ENCODE peak calls at places on chromosomes 12 and 14, in five cellular contexts. E, B, T, K and J are unnamed samples.

GRCh38 chr14:75295061-75295461 is 16.4 kb downstream of the FOS start:
- DNase-seq in E (no peak), B (peak), T (peak), K (no peak), J (peak)

GRCh38 chr14:28609228-28609828 is 157.3 kb upstream of the FOXG1 start:
- DNase-seq in E (peak), B (peak), T (peak), K (peak), J (peak)

GRCh38 chr12:103814436-103814835 is 26.6 kb downstream of the NT5DC3 start:
- DNase-seq in E (no peak), B (no peak), T (no peak), K (no peak), J (no peak)

GRCh38 chr12:31589582-31589895 is 1.4 kb downstream of the DENND5B start:
- DNase-seq in E (no peak), B (no peak), T (no peak), K (peak), J (no peak)

GRCh38 chr12:59005195-59005961 is 85.1 kb upstream of the LRIG3 start:
- DNase-seq in E (no peak), B (peak), T (no peak), K (no peak), J (no peak)

GRCh38 chr12:72036393-72036792 is 97.7 kb downstream of the TPH2 start:
- DNase-seq in E (no peak), B (no peak), T (no peak), K (no peak), J (no peak)

GRCh38 chr12:11657511-11657910 is 8.0 kb downstream of the ETV6 start:
- DNase-seq in E (no peak), B (no peak), T (no peak), K (no peak), J (no peak)

GRCh38 chr12:23899434-23899833 is 50.0 kb downstream of the SOX5 start:
- DNase-seq in E (no peak), B (peak), T (no peak), K (no peak), J (no peak)

GRCh38 chr14:30906752-30907658 is 32.6 kb downstream of the COCH start:
- DNase-seq in E (no peak), B (peak), T (no peak), K (peak), J (no peak)

GRCh38 chr12:48996794-48997718 is 2.1 kb downstream of the DDN start:
- DNase-seq in E (peak), B (peak), T (peak), K (peak), J (peak)

GRCh38 chr14:84021433-84021832 is 1508.5 kb upstream of the FLRT2 start:
- DNase-seq in E (no peak), B (no peak), T (no peak), K (no peak), J (no peak)

GRCh38 chr14:105853089-105853906 is 326.9 kb downstream of the TMEM121 start:
- DNase-seq in E (no peak), B (no peak), T (no peak), K (peak), J (no peak)

GRCh38 chr12:1642513-1642912 is 13.5 kb downstream of the WNT5B start:
- DNase-seq in E (no peak), B (no peak), T (no peak), K (no peak), J (no peak)

GRCh38 chr12:108563135-108563803 is 873 bp downstream of the ISCU start:
- DNase-seq in E (peak), B (peak), T (peak), K (peak), J (peak)

GRCh38 chr12:108712164-108712924 is 19.0 kb downstream of the CORO1C start:
- DNase-seq in E (no peak), B (no peak), T (no peak), K (peak), J (no peak)

GRCh38 chr12:13606290-13606689 is 375.1 kb downstream of the GRIN2B start:
- DNase-seq in E (no peak), B (no peak), T (no peak), K (no peak), J (no peak)

GRCh38 chr12:48933664-48934311 is 8.5 kb upstream of the FKBP11 start:
- DNase-seq in E (no peak), B (no peak), T (no peak), K (no peak), J (no peak)

GRCh38 chr14:35369701-35370191 is 34.8 kb downstream of the NFKBIA start:
- DNase-seq in E (no peak), B (no peak), T (no peak), K (no peak), J (no peak)

GRCh38 chr12:52380271-52380694 is 5.2 kb downstream of the KRT84 start:
- DNase-seq in E (no peak), B (peak), T (peak), K (no peak), J (peak)

GRCh38 chr14:50612795-50613194 is 52.9 kb downstream of the ATL1 start:
- DNase-seq in E (no peak), B (no peak), T (no peak), K (no peak), J (no peak)

GRCh38 chr14:70995671-70996070 is 88.4 kb downstream of the PCNX1 start:
- DNase-seq in E (no peak), B (no peak), T (no peak), K (no peak), J (no peak)

GRCh38 chr14:33765251-33765650 is 185.6 kb downstream of the EGLN3 start:
- DNase-seq in E (peak), B (peak), T (peak), K (no peak), J (no peak)

GRCh38 chr12:45401008-45401407 is 185.1 kb downstream of the ANO6 start:
- DNase-seq in E (no peak), B (no peak), T (no peak), K (no peak), J (no peak)

GRCh38 chr12:12365931-12366431 is 9.1 kb downstream of the BORCS5 start:
- DNase-seq in E (no peak), B (peak), T (no peak), K (no peak), J (no peak)

GRCh38 chr12:33006106-33006505 is 109.5 kb upstream of the PKP2 start:
- DNase-seq in E (no peak), B (no peak), T (no peak), K (no peak), J (no peak)

GRCh38 chr14:27008187-27008586 is 410.4 kb upstream of the NOVA1 start:
- DNase-seq in E (no peak), B (no peak), T (no peak), K (no peak), J (no peak)

GRCh38 chr12:110102255-110102654 is 21.9 kb upstream of the IFT81 start:
- DNase-seq in E (peak), B (peak), T (peak), K (peak), J (peak)

GRCh38 chr12:94650143-94651056 is at the start of gene TMCC3:
- DNase-seq in E (no peak), B (peak), T (peak), K (no peak), J (no peak)

GRCh38 chr14:96140964-96141363 is 63.7 kb upstream of the BDKRB2 start:
- DNase-seq in E (no peak), B (peak), T (no peak), K (no peak), J (no peak)

GRCh38 chr14:96136361-96136760 is 68.3 kb upstream of the BDKRB2 start:
- DNase-seq in E (peak), B (peak), T (no peak), K (no peak), J (peak)

GRCh38 chr14:96138241-96138640 is 66.4 kb upstream of the BDKRB2 start:
- DNase-seq in E (no peak), B (no peak), T (no peak), K (no peak), J (no peak)

GRCh38 chr14:96139169-96139568 is 65.5 kb upstream of the BDKRB2 start:
- DNase-seq in E (no peak), B (no peak), T (no peak), K (no peak), J (no peak)

DNA sequence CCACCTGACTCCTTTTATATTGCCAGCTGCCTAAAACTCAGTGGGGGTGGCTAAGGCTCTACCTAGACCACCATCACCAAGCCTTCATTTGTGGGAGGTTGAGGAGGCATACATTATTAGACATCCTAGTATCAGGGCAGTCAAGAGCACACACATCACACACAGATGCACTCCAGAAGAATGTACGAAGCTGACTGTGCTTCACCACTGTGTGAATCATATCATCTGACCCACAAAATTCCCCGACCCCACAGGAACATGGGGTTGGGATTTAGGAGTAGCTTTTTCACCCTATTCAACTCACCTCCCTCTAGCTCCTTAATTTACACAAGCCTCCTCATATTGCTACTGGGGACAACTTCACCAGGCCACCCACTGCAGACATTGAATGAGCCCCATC is 64.8 kb upstream of the BDKRB2 start:
- DNase-seq in E (no peak), B (no peak), T (no peak), K (no peak), J (peak)
- TF ChIP-seq CTCF in E (no peak), B (no peak), T (no peak), K (no peak), J (no peak)

GRCh38 chr14:96752594-96752993 is 44.6 kb upstream of the VRK1 start:
- DNase-seq in E (no peak), B (no peak), T (no peak), K (no peak), J (no peak)

GRCh38 chr14:96756745-96757144 is 40.4 kb upstream of the VRK1 start:
- DNase-seq in E (no peak), B (no peak), T (no peak), K (no peak), J (no peak)

GRCh38 chr14:96754162-96754844 is 42.9 kb upstream of the VRK1 start:
- DNase-seq in E (no peak), B (no peak), T (no peak), K (no peak), J (no peak)

GRCh38 chr14:96757456-96757855 is 39.7 kb upstream of the VRK1 start:
- DNase-seq in E (no peak), B (no peak), T (no peak), K (no peak), J (no peak)

GRCh38 chr14:96754845-96755184 is 42.4 kb upstream of the VRK1 start:
- DNase-seq in E (no peak), B (no peak), T (no peak), K (no peak), J (no peak)
- TF ChIP-seq CTCF in E (no peak), B (no peak), T (no peak), K (no peak), J (no peak)

GRCh38 chr12:65098364-65098763 is 22.7 kb downstream of the WIF1 start:
- DNase-seq in E (no peak), B (peak), T (no peak), K (no peak), J (no peak)

GRCh38 chr12:65099182-65099581 is 21.9 kb downstream of the WIF1 start:
- DNase-seq in E (no peak), B (no peak), T (no peak), K (no peak), J (no peak)

GRCh38 chr12:65094722-65095121 is 26.4 kb downstream of the WIF1 start:
- DNase-seq in E (no peak), B (no peak), T (no peak), K (no peak), J (no peak)

DNA sequence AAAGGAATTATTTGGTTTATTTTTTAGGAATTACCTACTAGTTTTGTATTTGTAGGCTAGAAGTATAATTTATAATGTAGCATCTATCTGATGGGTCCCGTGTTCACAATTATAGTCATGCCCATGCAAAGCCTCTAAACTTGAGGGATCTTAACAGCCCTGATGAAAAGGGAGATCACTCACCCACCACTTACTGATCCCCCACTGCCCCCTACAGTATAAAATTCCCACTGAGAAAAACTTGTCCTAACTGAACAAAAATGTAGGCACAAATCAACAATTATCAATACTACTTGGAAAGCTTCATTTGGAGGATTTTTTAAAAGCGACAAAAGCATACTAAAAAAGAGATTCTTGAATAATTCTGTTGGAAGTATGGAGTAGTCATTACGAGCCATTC is 21.0 kb downstream of the WIF1 start:
- DNase-seq in E (no peak), B (no peak), T (no peak), K (no peak), J (no peak)
- TF ChIP-seq CTCF in E (peak), B (no peak), T (peak), K (peak), J (peak)

DNA sequence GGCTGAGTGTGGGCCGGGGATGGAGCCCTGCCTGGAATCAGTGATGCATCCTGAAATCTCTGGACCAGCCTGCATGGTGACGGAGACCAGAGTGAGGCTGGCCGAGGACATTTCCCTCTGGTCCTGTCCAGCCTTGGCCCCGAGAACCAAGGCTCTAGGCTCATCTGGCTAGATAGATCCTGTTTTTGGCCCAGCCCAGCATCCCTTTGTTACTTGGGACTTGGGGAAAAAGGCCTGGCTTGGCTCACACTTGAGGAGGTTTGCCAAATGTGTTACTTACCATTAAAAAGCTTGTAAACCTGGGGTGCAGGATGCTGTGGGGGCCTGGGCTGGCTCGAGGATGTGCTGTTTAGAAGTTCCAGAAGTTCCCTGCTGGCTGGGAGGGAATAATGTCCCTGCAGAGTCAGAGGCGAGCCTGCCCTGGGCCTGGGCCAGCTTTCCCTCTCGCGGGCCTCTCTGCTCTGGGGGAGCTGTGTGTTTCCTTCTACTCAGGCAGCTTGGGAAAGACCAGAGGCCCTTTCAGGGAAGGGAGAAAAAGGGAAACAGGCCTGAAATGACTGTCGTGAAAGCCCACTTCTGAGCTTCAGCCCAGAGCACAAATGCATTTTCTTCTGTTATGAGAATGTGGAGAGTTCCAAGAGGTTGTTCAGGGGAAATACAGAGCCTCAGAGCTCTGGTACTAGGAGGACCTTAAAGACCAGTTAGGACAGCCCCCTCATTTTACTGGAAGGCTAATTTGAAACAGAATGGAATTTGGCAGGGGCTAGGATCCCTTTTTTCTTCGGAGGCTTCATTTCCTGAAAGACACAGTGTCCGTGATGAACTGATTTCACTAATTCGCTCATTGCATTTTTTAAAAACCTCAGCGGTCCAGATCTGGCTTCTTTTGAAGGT is 47.2 kb upstream of the CTDSP2 start:
- DNase-seq in E (peak), B (peak), T (peak), K (no peak), J (peak)
- TF ChIP-seq CTCF in E (no peak), B (no peak), T (no peak), K (no peak), J (peak)

GRCh38 chr12:117684471-117684870 is 284.3 kb downstream of the KSR2 start:
- DNase-seq in E (no peak), B (no peak), T (no peak), K (no peak), J (no peak)

GRCh38 chr12:117686911-117687377 is 281.8 kb downstream of the KSR2 start:
- DNase-seq in E (peak), B (no peak), T (no peak), K (no peak), J (peak)

GRCh38 chr12:117686210-117686609 is 282.6 kb downstream of the KSR2 start:
- DNase-seq in E (no peak), B (no peak), T (no peak), K (no peak), J (no peak)

GRCh38 chr12:117689857-117690256 is 278.9 kb downstream of the KSR2 start:
- DNase-seq in E (no peak), B (no peak), T (no peak), K (no peak), J (no peak)

DNA sequence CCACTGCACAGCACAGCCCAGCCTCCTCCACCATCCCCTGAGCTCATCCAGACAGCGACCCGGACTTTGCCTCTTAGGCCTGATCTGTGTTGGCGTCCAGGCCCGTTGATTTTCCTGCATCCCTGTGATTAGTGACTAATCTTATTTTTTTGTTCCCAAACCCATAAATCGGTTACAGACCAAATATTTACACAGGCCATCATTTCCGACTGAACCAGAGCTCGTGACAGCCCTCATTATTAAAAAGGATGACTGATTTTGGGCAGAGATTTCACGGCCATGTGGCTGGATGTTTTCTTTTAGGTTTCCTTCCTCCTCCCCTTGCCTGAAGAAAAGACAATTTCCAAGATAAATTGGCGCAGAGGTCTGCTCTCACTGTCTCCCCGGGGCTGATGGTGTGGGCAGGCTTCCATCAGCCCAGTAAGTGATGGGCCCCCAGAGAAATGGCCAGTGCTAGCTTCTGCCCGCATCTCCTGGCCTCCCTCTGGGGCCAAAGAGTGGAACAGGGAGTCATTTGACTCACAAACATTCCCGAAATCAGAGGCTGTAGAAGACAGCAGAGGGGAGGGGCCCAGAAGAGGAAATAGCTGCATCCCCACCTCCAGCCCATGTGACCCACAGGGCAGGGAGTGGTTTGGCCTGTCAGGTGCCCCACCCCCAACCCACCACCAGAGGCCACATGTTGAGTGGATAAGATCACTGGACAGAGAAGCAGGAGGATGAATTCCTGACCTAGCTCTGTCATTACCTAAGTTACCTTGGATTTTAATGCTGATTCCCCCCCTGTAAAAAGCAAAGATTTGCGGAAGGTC is 283.5 kb downstream of the KSR2 start:
- DNase-seq in E (peak), B (no peak), T (no peak), K (no peak), J (peak)
- TF ChIP-seq CTCF in E (no peak), B (no peak), T (peak), K (no peak), J (peak)